ENCODE peak calls at places on chromosomes 11 and 22, in five cellular contexts. D is DMS153; J is stimulated activated CD4-positive, alpha-beta T cell treated with anti-CD3 and anti-CD28 coated beads, Interleukin-1b, Interleukin-23, amount 100 ng/mL, for 48 hours; O is CD14-positive monocyte; T is ovary. M is an unnamed sample.

GRCh38 chr11:61728940-61729219 is 23.6 kb upstream of the MYRF start:
- DNase-seq in D (no peak), J (no peak), O (no peak), T (no peak), M (no peak)

GRCh38 chr11:32821517-32821916 is 8.2 kb upstream of the PRRG4 start:
- DNase-seq in D (no peak), J (no peak), O (no peak), T (no peak), M (no peak)

GRCh38 chr11:114036156-114036811 is 23.2 kb upstream of the ZBTB16 start:
- DNase-seq in D (peak), J (peak), O (peak), T (peak), M (peak)

GRCh38 chr11:71116435-71117040 is 135.8 kb downstream of the SHANK2 start:
- DNase-seq in D (no peak), J (no peak), O (no peak), T (no peak), M (peak)

GRCh38 chr11:77203901-77204755 is 76.1 kb downstream of the MYO7A start:
- DNase-seq in D (no peak), J (no peak), O (no peak), T (no peak), M (no peak)

GRCh38 chr11:113732092-113732491 is 26.0 kb upstream of the TMPRSS5 start:
- DNase-seq in D (no peak), J (no peak), O (no peak), T (no peak), M (no peak)

GRCh38 chr22:50701428-50702154 is 29.0 kb downstream of the SHANK3 start:
- DNase-seq in D (no peak), J (no peak), O (no peak), T (no peak), M (peak)

GRCh38 chr11:126607374-126607773 is 251.9 kb downstream of the ST3GAL4 start:
- DNase-seq in D (peak), J (no peak), O (no peak), T (no peak), M (peak)

GRCh38 chr22:45246060-45246985 is 5.6 kb upstream of the KIAA0930 start:
- DNase-seq in D (no peak), J (no peak), O (no peak), T (peak), M (no peak)

GRCh38 chr11:70415176-70415575 is 16.8 kb downstream of the CTTN start:
- DNase-seq in D (no peak), J (no peak), O (no peak), T (no peak), M (no peak)

GRCh38 chr11:65434057-65434666 is 11.6 kb downstream of the NEAT1 start:
- DNase-seq in D (no peak), J (no peak), O (no peak), T (no peak), M (no peak)

M was measured in heart left ventricle.